ENCODE peak calls at places on chromosomes 2 and 18, in ten cellular contexts. U is lower lobe of right lung, E is stomach, X is AG04450, G is uterus, O is tibial artery, R is prostate gland, T is GM06990, L is endothelial cell of umbilical vein, B is upper lobe of right lung. K is an unnamed sample.
A peak's percentile ranks its signal among the peaks of the same experiment; 100 is the strongest.

GRCh38 chr2:234905547-234906260 is 46.1 kb upstream of the SH3BP4 start:
- DNase-seq in U (no peak), E (no peak), X (peak; percentile 21), G (no peak), O (no peak), R (no peak), T (no peak), L (no peak), B (no peak), K (no peak)

GRCh38 chr2:105325389-105325963 is 4.1 kb downstream of the TGFBRAP1 start:
- DNase-seq in U (no peak), E (no peak), X (no peak), G (no peak), O (no peak), R (no peak), T (no peak), L (peak; percentile 97), B (no peak), K (no peak)

GRCh38 chr2:166972002-166972401 is 83.7 kb downstream of the XIRP2 start:
- DNase-seq in U (no peak), E (no peak), X (no peak), G (no peak), O (no peak), R (no peak), T (no peak), L (no peak), B (no peak), K (no peak)

GRCh38 chr2:9896216-9896615 is 52.9 kb downstream of the TAF1B start:
- DNase-seq in U (no peak), E (no peak), X (no peak), G (no peak), O (no peak), R (no peak), T (no peak), L (no peak), B (no peak), K (no peak)

GRCh38 chr2:221851531-221852045 is 279.5 kb upstream of the EPHA4 start:
- DNase-seq in U (no peak), E (no peak), X (no peak), G (no peak), O (no peak), R (no peak), T (no peak), L (no peak), B (no peak), K (no peak)

GRCh38 chr2:157784169-157784822 is 91.8 kb downstream of the ACVR1 start:
- DNase-seq in U (peak; percentile 57), E (peak; percentile 80), X (no peak), G (no peak), O (peak; percentile 87), R (peak; percentile 52), T (no peak), L (peak; percentile 82), B (peak; percentile 66), K (no peak)

GRCh38 chr2:232741284-232741683 is 35.1 kb downstream of the KCNJ13 start:
- DNase-seq in U (no peak), E (no peak), X (no peak), G (no peak), O (no peak), R (no peak), T (no peak), L (no peak), B (no peak), K (no peak)

GRCh38 chr2:38076710-38077430 is 919 bp upstream of the CYP1B1 start:
- DNase-seq in U (peak; percentile 90), E (peak; percentile 70), X (peak; percentile 42), G (peak; percentile 82), O (peak; percentile 84), R (peak; percentile 56), T (peak; percentile 85), L (no peak), B (peak; percentile 95), K (no peak)

GRCh38 chr2:88097891-88098557 is 29.8 kb downstream of the FABP1 start:
- DNase-seq in U (no peak), E (no peak), X (no peak), G (no peak), O (no peak), R (no peak), T (no peak), L (no peak), B (no peak), K (no peak)
- H3K27me3 ChIP-seq in U (no peaks in the 10 kb centered on the region), E (no peaks in the 10 kb centered on the region), X (peaks cover 5% of the 10 kb centered on the region), G (no peaks in the 10 kb centered on the region), O (no peaks in the 10 kb centered on the region), R (no peaks in the 10 kb centered on the region), T (no peaks in the 10 kb centered on the region), L (no peaks in the 10 kb centered on the region), B (no peaks in the 10 kb centered on the region), K (no peaks in the 10 kb centered on the region)

GRCh38 chr18:22179174-22179573 is 9.8 kb downstream of the GATA6 start:
- DNase-seq in U (no peak), E (no peak), X (no peak), G (no peak), O (no peak), R (no peak), T (no peak), L (peak; percentile 75), B (no peak), K (no peak)

GRCh38 chr18:22180722-22181121 is 11.3 kb downstream of the GATA6 start:
- DNase-seq in U (no peak), E (no peak), X (no peak), G (no peak), O (no peak), R (no peak), T (no peak), L (peak; percentile 33), B (no peak), K (no peak)

GRCh38 chr18:22177496-22177866 is 8.1 kb downstream of the GATA6 start:
- DNase-seq in U (no peak), E (no peak), X (no peak), G (no peak), O (no peak), R (no peak), T (no peak), L (peak; percentile 59), B (no peak), K (no peak)

GRCh38 chr18:22176622-22177495 is 7.5 kb downstream of the GATA6 start:
- DNase-seq in U (peak; percentile 60), E (no peak), X (no peak), G (peak; percentile 60), O (no peak), R (no peak), T (no peak), L (no peak), B (peak; percentile 78), K (no peak)

DNA sequence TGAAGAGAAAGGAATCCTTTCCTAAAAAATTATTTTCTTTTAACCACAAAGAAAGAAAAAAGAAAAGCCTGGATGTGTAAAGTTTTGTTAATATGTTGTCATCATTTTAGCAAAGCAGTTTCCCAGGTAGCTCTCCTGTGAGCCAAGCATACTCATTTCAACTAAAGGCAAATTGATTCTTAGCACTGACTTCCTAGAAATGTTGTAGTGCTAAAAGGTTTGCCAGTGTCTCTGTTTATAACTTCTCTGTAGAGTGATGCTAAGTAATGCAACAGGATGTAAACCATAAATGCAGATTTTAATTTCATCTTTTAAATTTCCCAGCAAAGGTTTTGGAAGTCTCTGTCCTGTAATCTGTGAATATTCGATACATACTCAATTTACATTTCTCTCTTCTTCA is 10.2 kb downstream of the GATA6 start:
- DNase-seq in U (no peak), E (no peak), X (no peak), G (no peak), O (no peak), R (no peak), T (no peak), L (peak; percentile 53), B (no peak), K (no peak)
- H3K27me3 ChIP-seq in U (peaks cover 10% of the 10 kb centered on the region), E (no peaks in the 10 kb centered on the region), X (no peaks in the 10 kb centered on the region), G (no peaks in the 10 kb centered on the region), O (no peaks in the 10 kb centered on the region), R (peaks cover 4% of the 10 kb centered on the region), T (no peaks in the 10 kb centered on the region), L (no peaks in the 10 kb centered on the region), B (peaks cover 3% of the 10 kb centered on the region), K (no peaks in the 10 kb centered on the region)

GRCh38 chr2:70894765-70895164 is 40.9 kb upstream of the ATP6V1B1 start:
- DNase-seq in U (no peak), E (peak; percentile 7), X (no peak), G (no peak), O (no peak), R (no peak), T (no peak), L (no peak), B (no peak), K (peak; percentile 82)
- H3K27me3 ChIP-seq in U (peaks cover 96% of the 10 kb centered on the region), E (peaks cover 14% of the 10 kb centered on the region), X (peaks cover 99% of the 10 kb centered on the region), G (peaks cover 41% of the 10 kb centered on the region), O (no peaks in the 10 kb centered on the region), R (peaks cover 37% of the 10 kb centered on the region), T (peaks cover 18% of the 10 kb centered on the region), L (peaks cover 100% of the 10 kb centered on the region), B (peaks cover 93% of the 10 kb centered on the region), K (peaks cover 6% of the 10 kb centered on the region)

GRCh38 chr2:26570083-26570430 is 71.1 kb downstream of the CIB4 start:
- DNase-seq in U (no peak), E (no peak), X (no peak), G (no peak), O (peak; percentile 27), R (no peak), T (no peak), L (no peak), B (peak; percentile 21), K (no peak)

GRCh38 chr2:26566081-26566375 is 75.1 kb downstream of the CIB4 start:
- DNase-seq in U (no peak), E (no peak), X (no peak), G (no peak), O (peak; percentile 55), R (no peak), T (no peak), L (no peak), B (peak; percentile 34), K (no peak)

GRCh38 chr2:26567534-26567933 is 73.6 kb downstream of the CIB4 start:
- DNase-seq in U (no peak), E (no peak), X (no peak), G (no peak), O (peak; percentile 29), R (no peak), T (no peak), L (no peak), B (peak; percentile 22), K (no peak)

GRCh38 chr2:26569216-26570082 is 71.7 kb downstream of the CIB4 start:
- DNase-seq in U (no peak), E (no peak), X (no peak), G (no peak), O (peak; percentile 29), R (no peak), T (no peak), L (no peak), B (peak; percentile 30), K (no peak)

DNA sequence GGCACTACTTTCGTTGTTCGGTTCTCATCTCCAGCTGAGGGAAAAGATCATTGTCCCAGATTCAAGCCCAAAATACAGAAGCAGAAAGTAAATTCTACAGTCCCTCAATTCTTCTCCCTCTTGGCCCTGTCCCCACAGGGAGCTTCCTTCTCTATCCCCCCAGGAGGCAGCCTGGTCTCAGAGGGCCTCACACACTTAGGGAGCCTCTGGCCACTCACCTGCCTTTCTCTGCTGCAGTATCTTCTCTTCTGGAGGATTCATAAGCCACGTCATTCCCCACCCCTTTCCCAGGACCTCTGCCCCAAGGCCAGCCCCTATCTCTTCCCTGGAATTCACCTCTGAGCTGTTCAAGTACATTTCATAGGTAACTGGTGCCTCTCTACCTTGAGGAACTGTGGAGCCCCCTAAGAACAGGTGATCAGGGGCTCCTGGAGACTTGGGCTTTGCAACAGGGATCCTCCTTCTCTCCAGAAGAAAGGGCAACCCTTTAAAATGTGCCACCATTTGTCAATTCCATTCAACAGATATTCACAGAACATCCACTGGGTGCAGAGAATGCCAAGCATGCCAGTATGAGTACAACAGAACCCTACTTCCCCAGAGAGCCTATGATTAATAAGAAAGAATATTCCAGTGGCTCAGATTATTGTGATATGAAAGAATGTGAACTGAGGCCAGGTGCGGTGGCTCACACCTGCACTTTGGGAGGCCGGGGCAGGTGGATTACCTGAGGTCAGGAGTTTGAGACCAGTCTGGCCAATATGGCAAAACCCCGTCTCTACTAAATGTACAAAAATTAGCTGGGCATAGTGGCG is 72.9 kb downstream of the CIB4 start:
- DNase-seq in U (no peak), E (no peak), X (no peak), G (no peak), O (peak; percentile 16), R (no peak), T (no peak), L (no peak), B (peak; percentile 7), K (no peak)
- H3K27me3 ChIP-seq in U (peaks cover 47% of the 10 kb centered on the region), E (no peaks in the 10 kb centered on the region), X (peaks cover 54% of the 10 kb centered on the region), G (peaks cover 5% of the 10 kb centered on the region), O (no peaks in the 10 kb centered on the region), R (no peaks in the 10 kb centered on the region), T (peaks cover 5% of the 10 kb centered on the region), L (peaks cover 19% of the 10 kb centered on the region), B (peaks cover 30% of the 10 kb centered on the region), K (no peaks in the 10 kb centered on the region)